ENCODE peak calls at places on chromosomes 4 and X, in ten cellular contexts. A, P, W, Z, E, O, I, G, L and V are unnamed samples.

GRCh38 chr4:180855184-180855583 is 1388.0 kb upstream of the TENM3 start:
- DNase-seq in A (no peak), P (no peak), G (no peak), I (no peak), E (no peak), W (no peak), O (no peak), Z (no peak), L (no peak), V (peak)

GRCh38 chr4:3225946-3226345 is 23.0 kb upstream of the MSANTD1 start:
- DNase-seq in P (no peak), Z (no peak), E (no peak), O (no peak), W (no peak), A (no peak), G (no peak), I (no peak), L (no peak), V (no peak)

GRCh38 chrX:38864165-38864564 is 62.9 kb downstream of the MID1IP1 start:
- DNase-seq in A (no peak), O (no peak), Z (no peak), G (no peak), L (no peak), E (no peak), P (no peak), W (no peak), I (no peak), V (no peak)

GRCh38 chrX:134933911-134934310 is 56.9 kb upstream of the SMIM10 start:
- DNase-seq in G (no peak), A (no peak), O (no peak), P (no peak), W (no peak), L (no peak), I (no peak), E (no peak), Z (no peak), V (no peak)

GRCh38 chrX:154775611-154776349 is 13.1 kb downstream of the DKC1 start:
- DNase-seq in L (peak), W (peak), I (peak), G (no peak), A (no peak), E (no peak), P (no peak), Z (peak), O (no peak), V (peak)

GRCh38 chr4:101806914-101807313 is 16.4 kb downstream of the BANK1 start:
- DNase-seq in O (no peak), Z (no peak), I (no peak), E (no peak), P (peak), W (no peak), G (no peak), A (no peak), L (no peak), V (peak)

GRCh38 chr4:39730067-39730466 is 32.1 kb downstream of the UBE2K start:
- DNase-seq in G (no peak), W (no peak), A (no peak), I (no peak), L (no peak), O (no peak), E (no peak), P (no peak), Z (peak), V (no peak)

GRCh38 chr4:16205298-16206164 is 20.7 kb downstream of the TAPT1 start:
- DNase-seq in P (no peak), G (no peak), L (no peak), A (peak), W (no peak), E (no peak), I (peak), Z (peak), O (no peak), V (no peak)

GRCh38 chr4:57329279-57329678 is 219.1 kb upstream of the IGFBP7 start:
- DNase-seq in Z (no peak), L (no peak), E (no peak), I (no peak), G (no peak), W (no peak), A (no peak), P (no peak), O (no peak), V (no peak)

GRCh38 chrX:19721726-19722370 is 165.6 kb downstream of the SH3KBP1 start:
- DNase-seq in E (no peak), G (no peak), O (no peak), A (no peak), Z (no peak), W (peak), I (no peak), P (no peak), L (no peak), V (no peak)

GRCh38 chr4:53861856-53862610 is 202.4 kb downstream of the CHIC2 start:
- DNase-seq in E (no peak), Z (peak), A (no peak), W (no peak), G (no peak), L (no peak), I (no peak), P (peak), O (no peak), V (no peak)

GRCh38 chrX:39397561-39398200 is 596.4 kb downstream of the MID1IP1 start:
- DNase-seq in O (no peak), A (peak), L (no peak), E (no peak), G (no peak), I (peak), P (no peak), Z (no peak), W (no peak), V (no peak)

GRCh38 chr4:68288046-68288740 is 42.7 kb upstream of the TMPRSS11B start:
- DNase-seq in I (no peak), Z (no peak), G (no peak), A (no peak), E (no peak), L (no peak), W (no peak), P (no peak), O (no peak), V (no peak)

GRCh38 chrX:122113376-122113775 is 1066.0 kb downstream of the GLUD2 start:
- DNase-seq in W (no peak), Z (no peak), A (no peak), P (no peak), E (no peak), L (no peak), G (no peak), I (peak), O (no peak), V (no peak)